ENCODE peak calls at places on chromosomes 6 and 20, in nine cellular contexts. S, B, W, J, O, A, V, C and Q are unnamed samples.

GRCh38 chr20:11777861-11778570 is 139.7 kb upstream of the BTBD3 start:
- DNase-seq in S (no peak), B (no peak), W (peak; percentile 48), J (peak; percentile 54), O (no peak), A (no peak), V (peak; percentile 68), C (no peak), Q (peak; percentile 18)

GRCh38 chr6:46015119-46015968 is at the start of gene CLIC5:
- DNase-seq in S (no peak), B (peak; percentile 8), W (no peak), J (no peak), O (no peak), A (peak; percentile 78), V (peak; percentile 8), C (peak; percentile 50), Q (no peak)

GRCh38 chr6:130796313-130796905 is 30.8 kb upstream of the SMLR1 start:
- DNase-seq in S (no peak), B (no peak), W (peak; percentile 90), J (peak; percentile 86), O (no peak), A (no peak), V (peak; percentile 84), C (peak; percentile 3), Q (peak; percentile 81)

GRCh38 chr6:141105481-141105880 is 1027.2 kb upstream of the GJE1 start:
- DNase-seq in S (no peak), B (no peak), W (peak; percentile 96), J (peak; percentile 48), O (no peak), A (no peak), V (peak; percentile 52), C (peak; percentile 91), Q (peak; percentile 14)

GRCh38 chr6:25280617-25280990 is 1.4 kb downstream of the CARMIL1 start:
- DNase-seq in S (no peak), B (no peak), W (no peak), J (peak; percentile 31), O (no peak), A (no peak), V (no peak), C (peak; percentile 22), Q (no peak)

GRCh38 chr6:116363759-116364158 is 7.0 kb upstream of the DSE start:
- DNase-seq in S (no peak), B (no peak), W (peak; percentile 74), J (peak; percentile 61), O (no peak), A (no peak), V (peak; percentile 57), C (no peak), Q (peak; percentile 22)

GRCh38 chr20:50958733-50959542 is at the start of gene MOCS3:
- DNase-seq in S (peak; percentile 93), B (peak; percentile 81), W (peak; percentile 92), J (peak; percentile 96), O (peak; percentile 77), A (peak; percentile 82), V (peak; percentile 94), C (peak; percentile 91), Q (peak; percentile 93)

GRCh38 chr20:58268936-58269619 is 40.4 kb upstream of the RAB22A start:
- DNase-seq in S (no peak), B (no peak), W (peak; percentile 27), J (no peak), O (no peak), A (no peak), V (no peak), C (no peak), Q (no peak)

GRCh38 chr6:158468666-158469065 is 91.2 kb upstream of the TMEM181 start:
- DNase-seq in S (no peak), B (no peak), W (no peak), J (peak; percentile 21), O (no peak), A (no peak), V (peak; percentile 36), C (peak; percentile 32), Q (peak; percentile 40)

GRCh38 chr6:7194657-7195056 is 86.9 kb downstream of the RREB1 start:
- DNase-seq in S (no peak), B (no peak), W (no peak), J (no peak), O (no peak), A (no peak), V (no peak), C (no peak), Q (no peak)

GRCh38 chr6:127951172-127951995 is 50.5 kb upstream of the THEMIS start:
- DNase-seq in S (no peak), B (no peak), W (no peak), J (no peak), O (no peak), A (no peak), V (no peak), C (no peak), Q (no peak)

GRCh38 chr6:7426447-7427169 is 37.0 kb downstream of the RIOK1 start:
- DNase-seq in S (no peak), B (no peak), W (no peak), J (no peak), O (no peak), A (no peak), V (no peak), C (no peak), Q (no peak)

GRCh38 chr6:83215131-83216047 is 22.2 kb downstream of the RWDD2A start:
- DNase-seq in S (peak; percentile 71), B (peak; percentile 10), W (peak; percentile 83), J (peak; percentile 88), O (peak; percentile 53), A (peak; percentile 49), V (peak; percentile 88), C (peak; percentile 76), Q (peak; percentile 82)

GRCh38 chr6:167797079-167797870 is 29.4 kb upstream of the AFDN start:
- DNase-seq in S (no peak), B (no peak), W (no peak), J (no peak), O (no peak), A (peak; percentile 89), V (no peak), C (peak; percentile 22), Q (no peak)
- H3K4me3 ChIP-seq in S (no peak overlapping the region), B (no peak overlapping the region), W (no peak overlapping the region), J (no peak overlapping the region), O (no peak overlapping the region), A (peak overlapping the region; percentile 56), V (no peak overlapping the region), C (no peak overlapping the region), Q (no peak overlapping the region)

GRCh38 chr6:33413601-33414120 is 2.8 kb downstream of the PHF1 start:
- DNase-seq in S (no peak), B (no peak), W (no peak), J (no peak), O (no peak), A (no peak), V (no peak), C (no peak), Q (no peak)

GRCh38 chr6:33413200-33413599 is 2.4 kb downstream of the PHF1 start:
- DNase-seq in S (no peak), B (no peak), W (no peak), J (no peak), O (no peak), A (no peak), V (no peak), C (no peak), Q (no peak)

GRCh38 chr6:33416386-33417126 is 1.4 kb downstream of the CUTA start:
- DNase-seq in S (no peak), B (no peak), W (no peak), J (no peak), O (no peak), A (no peak), V (peak; percentile 39), C (no peak), Q (peak; percentile 28)

GRCh38 chr6:33415831-33416230 is 2.1 kb downstream of the CUTA start:
- DNase-seq in S (no peak), B (no peak), W (no peak), J (no peak), O (no peak), A (no peak), V (no peak), C (no peak), Q (no peak)

DNA sequence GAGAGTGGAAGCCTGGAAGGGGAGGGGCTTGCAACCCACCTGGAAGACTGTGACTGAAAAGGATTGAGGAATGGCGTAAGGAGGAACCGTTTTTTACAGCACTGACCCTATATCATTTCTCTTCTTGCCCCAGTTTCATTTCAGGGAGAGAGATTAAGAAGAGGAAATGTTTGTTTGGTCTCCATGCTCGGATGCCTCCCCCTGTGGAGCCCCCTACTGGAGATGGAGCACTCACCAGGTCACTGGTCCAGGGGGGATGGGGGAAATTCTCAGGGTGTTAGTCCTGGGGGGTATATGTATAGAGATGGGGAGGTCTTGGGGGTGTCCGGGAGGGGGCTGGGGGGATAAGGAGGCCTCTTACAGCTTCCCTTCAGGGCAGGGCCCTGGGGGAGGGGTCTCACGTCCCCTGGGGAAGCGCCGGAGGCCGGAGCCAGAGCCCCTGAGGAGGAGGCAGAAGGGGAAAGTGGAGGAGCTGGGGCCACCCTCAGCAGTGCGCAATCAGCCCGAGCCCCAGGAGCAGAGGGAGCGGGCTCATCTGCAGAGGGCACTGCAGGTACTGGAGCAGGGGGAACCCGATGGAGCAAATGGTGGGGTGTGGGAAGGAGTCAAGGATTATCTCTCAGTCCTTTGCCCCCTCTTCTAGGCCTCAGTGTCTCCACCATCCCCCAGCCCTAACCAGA is 3.2 kb downstream of the CUTA start:
- DNase-seq in S (no peak), B (no peak), W (no peak), J (no peak), O (no peak), A (no peak), V (peak; percentile 51), C (peak; percentile 67), Q (no peak)
- TF ChIP-seq CTCF in S (no peak), B (peak; percentile 21), W (peak; percentile 50), J (peak; percentile 56), O (no peak), A (no peak), V (peak; percentile 39), C (peak; percentile 64), Q (peak; percentile 47)

GRCh38 chr6:168070804-168071203 is 8.2 kb downstream of the FRMD1 start:
- DNase-seq in S (no peak), B (no peak), W (no peak), J (no peak), O (no peak), A (no peak), V (no peak), C (no peak), Q (no peak)
- H3K4me3 ChIP-seq in S (no peak overlapping the region), B (no peak overlapping the region), W (no peak overlapping the region), J (no peak overlapping the region), O (no peak overlapping the region), A (no peak overlapping the region), V (no peak overlapping the region), C (no peak overlapping the region), Q (no peak overlapping the region)

GRCh38 chr6:18121580-18122127 is 823 bp downstream of the NHLRC1 start:
- DNase-seq in S (peak; percentile 63), B (no peak), W (no peak), J (no peak), O (peak; percentile 15), A (peak; percentile 49), V (no peak), C (peak; percentile 68), Q (no peak)
- TF ChIP-seq CTCF in S (no peak), B (no peak), W (no peak), J (no peak), O (no peak), A (no peak), V (no peak), C (peak; percentile 83), Q (no peak)